ENCODE peak calls at places on chromosome 13, in eight cellular contexts. U is tibial nerve; S is CD8-positive, alpha-beta T cell; E is tibial artery; M is uterus; H is left ventricle myocardium inferior; I is BJ; P is dorsolateral prefrontal cortex. C is an unnamed sample.

GRCh38 chr13:32824671-32825070 is 191.6 kb upstream of the KL start:
- DNase-seq in U (no peak), S (no peak), E (no peak), M (no peak), H (no peak), I (peak; percentile 73), P (no peak), C (peak; percentile 78)

GRCh38 chr13:48660356-48661076 is 6.8 kb downstream of the CYSLTR2 start:
- DNase-seq in U (no peak), S (no peak), E (no peak), M (no peak), H (no peak), I (no peak), P (no peak), C (no peak)

GRCh38 chr13:48184260-48184659 is 48.7 kb upstream of the ITM2B start:
- DNase-seq in U (no peak), S (no peak), E (no peak), M (no peak), H (no peak), I (no peak), P (no peak), C (no peak)

GRCh38 chr13:77544365-77544764 is 8.9 kb downstream of the SCEL start:
- DNase-seq in U (peak; percentile 25), S (no peak), E (peak; percentile 68), M (peak; percentile 42), H (peak; percentile 72), I (no peak), P (no peak), C (no peak)

GRCh38 chr13:55000043-55000442 is 1971.4 kb downstream of the OLFM4 start:
- DNase-seq in U (no peak), S (no peak), E (no peak), M (no peak), H (no peak), I (no peak), P (no peak), C (no peak)

GRCh38 chr13:31598990-31599389 is 140.3 kb upstream of the RXFP2 start:
- DNase-seq in U (no peak), S (no peak), E (no peak), M (no peak), H (no peak), I (no peak), P (no peak), C (no peak)

GRCh38 chr13:44211753-44212152 is 161.9 kb upstream of the SERP2 start:
- DNase-seq in U (no peak), S (no peak), E (no peak), M (no peak), H (no peak), I (no peak), P (no peak), C (no peak)

GRCh38 chr13:23440821-23441608 is 7.5 kb upstream of the SACS start:
- DNase-seq in U (no peak), S (no peak), E (no peak), M (no peak), H (peak; percentile 30), I (no peak), P (no peak), C (no peak)

GRCh38 chr13:101916108-101916757 is 463.8 kb downstream of the ITGBL1 start:
- DNase-seq in U (no peak), S (no peak), E (no peak), M (no peak), H (peak; percentile 38), I (no peak), P (no peak), C (no peak)

GRCh38 chr13:101915333-101915732 is 462.9 kb downstream of the ITGBL1 start:
- DNase-seq in U (no peak), S (no peak), E (no peak), M (no peak), H (no peak), I (no peak), P (no peak), C (no peak)

GRCh38 chr13:101917475-101917810 is 465.0 kb downstream of the ITGBL1 start:
- DNase-seq in U (no peak), S (no peak), E (no peak), M (no peak), H (no peak), I (no peak), P (no peak), C (no peak)

GRCh38 chr13:101916758-101917474 is 464.4 kb downstream of the ITGBL1 start:
- DNase-seq in U (no peak), S (no peak), E (no peak), M (no peak), H (no peak), I (no peak), P (no peak), C (no peak)

GRCh38 chr13:101915755-101916107 is 463.3 kb downstream of the ITGBL1 start:
- DNase-seq in U (no peak), S (no peak), E (no peak), M (no peak), H (no peak), I (no peak), P (no peak), C (no peak)
- H3K4me3 ChIP-seq in U (no peak overlapping the region), S (no peak overlapping the region), E (peak overlapping the region; percentile 51), M (no peak overlapping the region), H (peak overlapping the region; percentile 67), I (no peak overlapping the region), P (peak overlapping the region; percentile 63), C (peak overlapping the region; percentile 4)

GRCh38 chr13:43087960-43088580 is 64.7 kb downstream of the DNAJC15 start:
- DNase-seq in U (no peak), S (no peak), E (no peak), M (no peak), H (no peak), I (no peak), P (no peak), C (no peak)

GRCh38 chr13:43089912-43090498 is 66.6 kb downstream of the DNAJC15 start:
- DNase-seq in U (no peak), S (no peak), E (no peak), M (no peak), H (no peak), I (no peak), P (no peak), C (no peak)

GRCh38 chr13:43080199-43080598 is 56.8 kb downstream of the DNAJC15 start:
- DNase-seq in U (no peak), S (no peak), E (no peak), M (no peak), H (no peak), I (no peak), P (no peak), C (no peak)

GRCh38 chr13:43083750-43084149 is 60.4 kb downstream of the DNAJC15 start:
- DNase-seq in U (no peak), S (no peak), E (no peak), M (no peak), H (no peak), I (no peak), P (no peak), C (no peak)

DNA sequence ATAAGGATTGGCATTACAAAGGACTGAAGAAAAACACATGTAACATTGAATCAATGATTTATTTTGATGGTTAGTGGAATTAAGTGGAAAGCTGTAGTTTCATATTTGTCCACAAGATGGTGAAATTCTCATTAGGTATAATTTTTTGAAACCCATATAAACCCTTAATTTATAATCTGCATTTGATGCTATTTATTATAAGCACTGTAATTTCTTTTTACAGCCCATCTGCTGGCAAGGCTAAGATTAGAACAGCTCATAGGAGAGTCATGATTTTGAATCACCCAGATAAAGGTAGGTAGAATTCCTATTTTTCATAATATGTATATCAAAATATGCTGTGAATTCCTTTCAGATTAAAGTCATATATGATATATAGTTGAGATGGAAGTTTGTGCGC is 62.2 kb downstream of the DNAJC15 start:
- DNase-seq in U (no peak), S (no peak), E (no peak), M (no peak), H (no peak), I (no peak), P (no peak), C (no peak)
- TF ChIP-seq CTCF in U (peak; percentile 43), S (peak; percentile 83), E (peak; percentile 58), M (peak; percentile 54), H (peak; percentile 73), I (peak; percentile 40), P (peak; percentile 72), C (peak; percentile 24)

GRCh38 chr13:52850396-52851152 is 2.1 kb upstream of the PCDH8 start:
- DNase-seq in U (peak; percentile 47), S (no peak), E (peak; percentile 71), M (peak; percentile 26), H (peak; percentile 72), I (no peak), P (no peak), C (no peak)

GRCh38 chr13:52851153-52851962 is 2.9 kb upstream of the PCDH8 start:
- DNase-seq in U (no peak), S (no peak), E (no peak), M (no peak), H (peak; percentile 26), I (no peak), P (no peak), C (no peak)

GRCh38 chr13:52848455-52849190 is at the start of gene PCDH8:
- DNase-seq in U (no peak), S (no peak), E (no peak), M (no peak), H (no peak), I (no peak), P (peak; percentile 50), C (no peak)

GRCh38 chr13:52847682-52848432 is 583 bp downstream of the PCDH8 start:
- DNase-seq in U (no peak), S (no peak), E (no peak), M (no peak), H (no peak), I (no peak), P (no peak), C (no peak)

DNA sequence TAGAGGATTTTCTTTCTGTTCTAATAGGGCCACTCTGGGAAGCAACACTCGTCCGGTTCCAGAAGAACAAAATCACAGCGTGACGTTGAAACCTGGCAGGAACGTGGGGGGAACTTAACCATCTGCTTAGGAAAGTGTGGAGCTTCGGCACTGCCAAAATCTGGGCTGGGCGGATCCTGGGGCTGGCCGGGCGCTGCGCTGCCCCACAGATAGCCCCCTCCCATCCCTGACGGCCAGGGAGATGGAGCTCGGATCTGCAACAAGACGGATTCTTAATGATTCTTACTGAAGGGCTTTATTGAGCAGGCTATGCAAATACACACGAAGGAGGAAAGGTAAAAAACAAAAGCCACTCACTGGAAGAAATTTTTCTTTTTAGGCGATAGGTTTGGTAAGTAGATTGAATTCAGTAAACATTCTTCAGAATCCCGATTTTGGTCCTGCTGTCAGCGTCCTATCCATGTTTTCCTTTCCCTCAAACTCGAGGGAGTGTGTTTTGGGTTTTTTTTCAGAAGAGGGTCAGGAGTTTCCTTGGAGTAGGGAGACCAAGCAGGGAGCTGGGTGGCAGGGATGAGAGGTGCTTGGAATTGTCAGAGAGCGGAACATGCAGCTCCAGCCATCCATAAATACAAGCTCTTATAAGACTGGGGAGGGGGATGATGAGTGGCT is 1.4 kb upstream of the PCDH8 start:
- DNase-seq in U (no peak), S (no peak), E (no peak), M (no peak), H (no peak), I (no peak), P (no peak), C (no peak)
- H3K27me3 ChIP-seq in U (peaks cover 57% of the 10 kb centered on the region), S (peaks cover 22% of the 10 kb centered on the region), E (peaks cover 57% of the 10 kb centered on the region), M (peaks cover 25% of the 10 kb centered on the region), H (peaks cover 80% of the 10 kb centered on the region), I (peaks cover 35% of the 10 kb centered on the region), P (peaks cover 50% of the 10 kb centered on the region), C (peaks cover 62% of the 10 kb centered on the region)

GRCh38 chr13:40983725-40984669 is 35.1 kb downstream of the ELF1 start:
- DNase-seq in U (no peak), S (no peak), E (no peak), M (no peak), H (no peak), I (no peak), P (no peak), C (no peak)
- H3K4me3 ChIP-seq in U (peak overlapping the region; percentile 16), S (no peak overlapping the region), E (peak overlapping the region; percentile 16), M (no peak overlapping the region), H (peak overlapping the region; percentile 58), I (no peak overlapping the region), P (peak overlapping the region; percentile 31), C (no peak overlapping the region)